ENCODE peak calls at places on chromosomes 13 and 19, in seven cellular contexts. G, K, F, D, B, L and S are unnamed samples. For H3K36me3, the result is how much of the 10 kb centered on the place peaks cover.

GRCh38 chr13:27839809-27840467 is 47.7 kb downstream of the GSX1 start:
- DNase-seq in B (peak), K (no peak), G (no peak), L (no peak), D (no peak), F (no peak), S (no peak)

GRCh38 chr13:36190771-36191170 is 23.6 kb downstream of the SOHLH2 start:
- DNase-seq in G (no peak), D (no peak), B (no peak), K (no peak), F (no peak), L (no peak), S (no peak)

GRCh38 chr19:15136234-15136954 is 29.2 kb downstream of the SYDE1 start:
- DNase-seq in K (no peak), G (no peak), B (peak), D (no peak), F (no peak), L (no peak), S (no peak)

GRCh38 chr13:27057817-27058216 is 113.8 kb downstream of the USP12 start:
- DNase-seq in D (no peak), K (no peak), F (no peak), L (no peak), G (no peak), B (no peak), S (no peak)

GRCh38 chr13:100734194-100734720 is 59.7 kb upstream of the TMTC4 start:
- DNase-seq in G (no peak), D (no peak), L (no peak), K (no peak), F (no peak), B (peak), S (no peak)

GRCh38 chr19:45526143-45526542 is 18.9 kb downstream of the VASP start:
- DNase-seq in L (no peak), K (peak), F (no peak), D (peak), G (peak), B (peak), S (no peak)

GRCh38 chr13:91144054-91144453 is 203.4 kb upstream of the MIR17HG start:
- DNase-seq in L (no peak), K (no peak), G (no peak), F (no peak), D (peak), B (no peak), S (no peak)

GRCh38 chr13:45434556-45435371 is 16.6 kb upstream of the SLC25A30 start:
- DNase-seq in G (no peak), K (no peak), L (no peak), D (no peak), B (no peak), F (no peak), S (no peak)

DNA sequence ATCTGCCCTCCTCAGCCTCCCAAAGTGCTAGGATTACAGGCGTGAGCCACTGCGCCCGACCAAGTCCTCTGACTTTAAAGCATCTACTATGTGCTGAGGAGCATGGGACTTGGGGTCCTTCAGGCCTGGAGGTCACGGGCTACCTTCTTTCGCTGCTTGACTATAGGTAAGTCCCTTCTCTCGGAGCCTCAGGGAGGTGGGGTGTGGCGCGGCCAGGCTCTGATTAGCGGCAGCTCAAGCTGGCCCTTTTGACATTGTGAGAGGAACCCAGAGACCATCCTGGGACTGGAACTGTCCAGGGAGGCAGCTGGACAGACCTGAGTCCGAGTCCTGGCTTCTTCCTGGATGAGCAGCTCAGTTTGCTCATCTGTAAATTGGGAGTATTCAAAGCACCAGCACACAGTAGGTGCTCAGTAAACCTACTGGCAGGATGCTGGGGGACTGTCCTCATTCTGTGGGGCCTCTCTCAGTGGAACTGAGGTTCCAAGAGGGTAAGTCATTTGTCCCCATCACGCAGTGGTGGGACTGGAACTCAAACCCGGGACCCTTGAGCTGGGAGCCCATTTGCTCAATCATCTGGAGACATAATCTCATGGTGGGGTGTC is 780 bp downstream of the FCER2 start:
- DNase-seq in D (no peak), L (no peak), B (no peak), K (no peak), G (no peak), F (no peak), S (no peak)
- H3K4me3 ChIP-seq in D (no peak), L (no peak), B (no peak), K (no peak), G (no peak), F (no peak), S (no peak)

DNA sequence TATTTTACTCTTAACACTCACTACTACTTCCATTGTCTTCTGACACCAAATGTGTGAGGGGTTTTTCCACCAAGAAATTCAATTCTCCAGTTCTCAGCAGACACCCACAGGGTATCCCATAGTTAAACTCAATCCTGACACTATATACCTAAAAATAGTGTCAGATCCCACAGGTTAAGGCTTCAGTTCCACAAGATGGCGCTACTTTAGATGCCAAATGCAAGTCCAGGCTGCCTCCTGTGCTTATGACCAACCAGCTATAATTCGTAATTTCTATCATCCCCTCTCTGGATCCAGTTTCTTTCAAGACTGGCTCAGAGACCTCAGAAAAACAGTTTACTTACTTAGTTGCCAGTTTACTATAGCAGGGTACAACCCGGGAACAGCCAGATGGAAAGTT is 1146.2 kb upstream of the SPRY2 start:
- DNase-seq in D (no peak), L (no peak), G (no peak), F (no peak), B (no peak), K (no peak), S (peak)
- TF ChIP-seq CTCF in D (no peak), L (no peak), G (no peak), F (no peak), B (peak), K (no peak), S (peak)

GRCh38 chr19:35909684-35910035 is 1.6 kb upstream of the TYROBP start:
- DNase-seq in B (no peak), F (no peak), K (no peak), L (no peak), D (no peak), G (no peak), S (no peak)

GRCh38 chr19:35911173-35911572 is 3.1 kb upstream of the TYROBP start:
- DNase-seq in K (no peak), B (no peak), D (no peak), F (no peak), L (no peak), G (no peak), S (no peak)

GRCh38 chr19:35907377-35907745 is 734 bp downstream of the TYROBP start:
- DNase-seq in L (no peak), F (no peak), G (no peak), K (no peak), B (no peak), D (no peak), S (no peak)

GRCh38 chr19:35908010-35908441 is at the start of gene TYROBP:
- DNase-seq in L (no peak), D (no peak), B (no peak), F (no peak), G (peak), K (no peak), S (no peak)

DNA sequence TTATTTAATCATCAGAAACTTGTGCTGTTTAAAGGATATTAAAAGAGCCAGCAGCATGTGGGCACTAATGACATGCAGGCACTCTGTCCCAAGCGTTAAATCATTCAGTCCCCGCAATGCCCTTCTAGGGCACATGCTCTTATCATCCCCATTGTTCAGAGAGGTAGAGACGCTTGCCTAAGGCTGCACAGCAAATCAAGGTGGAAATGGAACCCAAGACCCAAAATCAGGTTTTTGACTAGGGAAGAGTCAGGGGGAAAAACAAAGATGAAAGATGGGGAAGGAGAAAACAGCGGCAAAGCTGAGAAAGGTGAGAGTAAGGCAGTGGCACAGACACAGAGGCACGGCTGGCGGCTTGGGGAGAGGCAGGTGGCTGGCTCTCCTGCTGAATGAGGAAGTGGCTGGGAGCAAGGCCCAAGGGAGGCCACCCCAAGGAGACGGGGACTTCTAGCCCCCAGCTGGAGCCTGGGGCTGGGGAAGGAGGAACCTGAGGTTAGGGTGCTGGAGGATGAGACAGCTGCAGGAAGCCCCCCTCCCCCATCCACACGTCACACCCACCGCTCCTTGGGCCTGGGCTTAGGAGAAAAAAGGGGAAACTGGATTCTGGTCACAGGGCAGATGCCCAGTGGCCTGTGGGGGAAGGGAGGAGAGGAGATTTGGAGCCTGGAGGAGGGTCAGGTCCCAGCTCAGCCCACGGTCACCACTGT is 1.0 kb upstream of the TYROBP start:
- DNase-seq in F (no peak), D (peak), L (no peak), G (peak), B (no peak), K (peak), S (no peak)
- H3K36me3 ChIP-seq in F (under half), D (under half), L (under half), G (under half), B (under half), K (under half), S (under half)

GRCh38 chr13:109249780-109250528 is 536.4 kb downstream of the IRS2 start:
- DNase-seq in L (no peak), D (no peak), B (peak), G (no peak), F (no peak), K (no peak), S (no peak)
- H3K4me3 ChIP-seq in L (no peak), D (no peak), B (no peak), G (no peak), F (no peak), K (no peak), S (no peak)

GRCh38 chr19:32896516-32897214 is 27.1 kb upstream of the SLC7A9 start:
- DNase-seq in L (peak), F (no peak), D (no peak), K (no peak), B (no peak), G (no peak), S (no peak)

GRCh38 chr19:32901504-32902161 is 32.1 kb upstream of the SLC7A9 start:
- DNase-seq in L (no peak), F (no peak), D (no peak), B (no peak), G (no peak), K (no peak), S (no peak)

GRCh38 chr19:32902448-32902847 is 32.9 kb upstream of the SLC7A9 start:
- DNase-seq in B (no peak), G (no peak), D (no peak), K (no peak), L (no peak), F (no peak), S (no peak)
- TF ChIP-seq CTCF in B (no peak), G (no peak), D (no peak), K (no peak), L (no peak), F (no peak), S (no peak)

GRCh38 chr19:20035935-20036334 is 3.4 kb downstream of the ZNF682 start:
- DNase-seq in D (no peak), G (no peak), K (no peak), B (no peak), L (no peak), F (no peak), S (no peak)

GRCh38 chr19:20039203-20039723 is at the start of gene ZNF682:
- DNase-seq in L (peak), F (peak), K (peak), B (peak), D (peak), G (peak), S (peak)

GRCh38 chr19:20038358-20039202 is 725 bp downstream of the ZNF682 start:
- DNase-seq in G (no peak), K (no peak), L (no peak), B (no peak), D (no peak), F (no peak), S (no peak)
- H3K36me3 ChIP-seq in G (under half), K (under half), L (under half), B (under half), D (under half), F (under half), S (under half)

GRCh38 chr19:1244693-1245451 is 3.3 kb downstream of the ATP5F1D start:
- DNase-seq in G (peak), D (peak), K (peak), B (no peak), F (no peak), L (no peak), S (no peak)
- H3K4me3 ChIP-seq in G (peak), D (peak), K (peak), B (no peak), F (no peak), L (peak), S (no peak)